ENCODE peak calls at places on chromosomes 12 and 14, in four cellular contexts. C is NT2/D1, R is HCT116, K is H1. W is an unnamed sample.

GRCh38 chr14:50319293-50319692 is 7.2 kb downstream of the DMAC2L start:
- DNase-seq in C (no peak), R (no peak), K (no peak), W (no peak)

GRCh38 chr12:113855998-113856397 is 110.1 kb downstream of the RBM19 start:
- DNase-seq in C (no peak), R (no peak), K (no peak), W (no peak)

GRCh38 chr14:26199096-26199495 is 398.7 kb downstream of the NOVA1 start:
- DNase-seq in C (no peak), R (no peak), K (no peak), W (no peak)

GRCh38 chr14:26531894-26532293 is 65.9 kb downstream of the NOVA1 start:
- DNase-seq in C (no peak), R (no peak), K (no peak), W (peak)

GRCh38 chr12:1779783-1780182 is 40.6 kb upstream of the LRTM2 start:
- DNase-seq in C (no peak), R (no peak), K (no peak), W (no peak)

GRCh38 chr12:110245278-110245868 is 35.7 kb upstream of the ATP2A2 start:
- DNase-seq in C (no peak), R (no peak), K (no peak), W (peak)

GRCh38 chr12:1473418-1473817 is 121.0 kb downstream of the FBXL14 start:
- DNase-seq in C (no peak), R (no peak), K (no peak), W (no peak)

GRCh38 chr12:39186744-39187143 is 256.2 kb downstream of the KIF21A start:
- DNase-seq in C (no peak), R (no peak), K (no peak), W (no peak)

GRCh38 chr12:55849616-55850015 is 6.9 kb upstream of the MMP19 start:
- DNase-seq in C (no peak), R (no peak), K (no peak), W (no peak)

GRCh38 chr14:85156319-85156718 is 373.6 kb upstream of the FLRT2 start:
- DNase-seq in C (no peak), R (no peak), K (no peak), W (no peak)

GRCh38 chr12:53868516-53868986 is 70.1 kb upstream of the HOXC13 start:
- DNase-seq in C (no peak), R (no peak), K (no peak), W (no peak)

GRCh38 chr12:114747156-114747555 is 63.2 kb upstream of the TBX3 start:
- DNase-seq in C (no peak), R (no peak), K (no peak), W (no peak)

GRCh38 chr14:101960225-101960624 is 4.1 kb upstream of the DYNC1H1 start:
- DNase-seq in C (no peak), R (no peak), K (no peak), W (peak)

GRCh38 chr14:91964724-91965123 is 17.2 kb upstream of the FBLN5 start:
- DNase-seq in C (no peak), R (no peak), K (no peak), W (no peak)

GRCh38 chr14:66066991-66067788 is 419.0 kb upstream of the CCDC196 start:
- DNase-seq in C (no peak), R (no peak), K (no peak), W (no peak)

GRCh38 chr12:106139422-106140141 is 828 bp upstream of the NUAK1 start:
- DNase-seq in C (peak), R (peak), K (peak), W (peak)

GRCh38 chr14:96576359-96576758 is 74.2 kb downstream of the PAPOLA start:
- DNase-seq in C (no peak), R (no peak), K (no peak), W (no peak)

GRCh38 chr14:57057803-57058202 is 210.9 kb downstream of the EXOC5 start:
- DNase-seq in C (no peak), R (no peak), K (no peak), W (no peak)

GRCh38 chr12:96513681-96514080 is 24.3 kb downstream of the CFAP54 start:
- DNase-seq in C (no peak), R (no peak), K (no peak), W (no peak)

GRCh38 chr12:63304844-63305243 is 153.8 kb upstream of the AVPR1A start:
- DNase-seq in C (no peak), R (no peak), K (no peak), W (no peak)

GRCh38 chr14:79369359-79370332 is 841.7 kb downstream of the DIO2 start:
- DNase-seq in C (no peak), R (no peak), K (no peak), W (no peak)

GRCh38 chr12:48340891-48341290 is 9.8 kb downstream of the ZNF641 start:
- DNase-seq in C (no peak), R (no peak), K (no peak), W (no peak)

GRCh38 chr12:78671295-78671694 is 193.3 kb upstream of the SYT1 start:
- DNase-seq in C (no peak), R (no peak), K (no peak), W (no peak)

GRCh38 chr12:104290855-104291254 is 12.7 kb upstream of the EID3 start:
- DNase-seq in C (no peak), R (no peak), K (no peak), W (no peak)
- TF ChIP-seq ZNF274 in C (no peak), R (no peak), K (no peak), W (no peak)

GRCh38 chr12:31393004-31393550 is 67.1 kb upstream of the SINHCAF start:
- DNase-seq in C (no peak), R (no peak), K (no peak), W (no peak)
- TF ChIP-seq ZNF274 in C (no peak), R (no peak), K (no peak), W (no peak)

GRCh38 chr12:27521066-27521465 is 2.9 kb upstream of the PPFIBP1 start:
- DNase-seq in C (peak), R (no peak), K (no peak), W (no peak)
- TF ChIP-seq ZNF274 in C (no peak), R (no peak), K (no peak), W (no peak)

DNA sequence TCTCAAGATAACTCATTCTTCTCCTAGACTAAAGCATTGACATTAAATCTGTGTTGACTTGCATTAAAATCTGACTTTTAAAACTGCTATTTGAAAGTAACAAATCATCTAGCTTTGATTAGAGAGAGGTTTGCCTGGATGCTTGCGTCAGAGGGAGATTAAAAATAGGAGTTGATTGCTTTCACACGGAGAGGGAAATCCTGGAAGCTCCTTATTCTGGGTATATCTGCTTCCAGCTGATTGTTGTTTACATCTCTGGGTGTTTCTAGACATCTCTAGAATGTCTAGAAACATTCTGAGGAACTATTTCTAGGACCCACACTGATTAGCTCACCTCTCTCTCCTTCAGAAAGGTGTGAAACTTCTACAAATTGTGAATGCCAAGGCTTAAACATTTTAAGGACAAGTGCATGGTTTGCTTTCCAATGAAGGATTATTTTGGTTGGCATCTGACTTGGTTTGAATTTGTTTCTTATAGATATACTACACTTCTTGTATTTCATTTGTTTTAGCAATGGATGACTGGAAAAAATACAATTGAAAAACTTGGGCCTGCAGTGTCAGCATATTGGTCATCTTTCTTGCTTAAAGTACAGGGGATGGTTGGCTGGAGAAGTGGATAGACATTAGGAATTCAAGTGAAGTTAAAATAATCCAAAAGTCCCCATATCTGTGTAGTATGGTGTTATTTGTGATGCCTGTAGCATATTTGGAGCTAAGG is 2.1 kb downstream of the DIP2B start:
- DNase-seq in C (no peak), R (no peak), K (no peak), W (no peak)
- TF ChIP-seq ZNF274 in C (no peak), R (no peak), K (no peak), W (no peak)

GRCh38 chr14:99891900-99892299 is 98.7 kb downstream of the EML1 start:
- DNase-seq in C (no peak), R (no peak), K (no peak), W (no peak)
- TF ChIP-seq ZNF274 in C (no peak), R (no peak), K (no peak), W (no peak)

GRCh38 chr12:4448943-4449861 is 3.6 kb upstream of the FGF6 start:
- DNase-seq in C (no peak), R (no peak), K (no peak), W (peak)
- TF ChIP-seq ZNF274 in C (no peak), R (no peak), K (no peak), W (no peak)

DNA sequence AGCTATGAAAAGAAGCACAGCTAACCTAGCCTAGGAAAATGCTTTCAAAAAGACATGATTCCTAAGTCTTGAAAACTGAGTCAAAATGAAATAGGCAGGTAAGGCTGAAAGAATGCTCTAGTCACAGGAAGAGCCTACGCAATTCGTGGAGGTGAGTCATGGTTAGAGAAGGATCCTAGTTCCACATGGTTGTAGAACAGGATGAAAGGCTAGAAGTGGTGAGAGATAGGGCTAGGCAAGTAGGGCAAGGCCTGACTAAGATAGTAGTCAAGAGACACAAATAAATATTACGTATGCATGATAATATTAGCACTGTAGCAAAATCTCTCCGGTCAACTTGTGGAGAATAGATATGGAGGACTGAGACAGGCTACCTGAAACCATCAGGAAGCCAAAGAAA is 47.2 kb downstream of the PLCZ1 start:
- DNase-seq in C (peak), R (peak), K (no peak), W (no peak)
- TF ChIP-seq ZNF274 in C (no peak), R (no peak), K (no peak), W (no peak)

W was measured in HepG2.